ENCODE peak calls at places on chromosomes 11 and 22, in seven cellular contexts. Q is uterus, W is prostate gland, G is IMR-90, K is esophagus muscularis mucosa, Y is thoracic aorta, M is stomach. T is an unnamed sample. For H3K36me3, the result is how much of the 10 kb centered on the place peaks cover.

GRCh38 chr11:7672960-7673723 is at the start of gene CYB5R2:
- DNase-seq in W (peak), Y (peak), K (no peak), M (peak), G (peak), Q (peak), T (peak)

GRCh38 chr11:79092791-79093313 is 348.0 kb downstream of the TENM4 start:
- DNase-seq in Q (no peak), K (no peak), M (no peak), Y (no peak), G (peak), W (peak), T (peak)

GRCh38 chr11:83256602-83257340 is 29.4 kb downstream of the CCDC90B start:
- DNase-seq in K (no peak), Y (no peak), W (no peak), Q (no peak), G (no peak), M (no peak), T (no peak)

GRCh38 chr11:97687106-97687505 is 1297.3 kb downstream of the JRKL start:
- DNase-seq in M (no peak), K (no peak), Y (no peak), G (no peak), Q (no peak), W (no peak), T (no peak)

GRCh38 chr11:61922539-61922938 is 5.2 kb upstream of the RAB3IL1 start:
- DNase-seq in Q (peak), W (no peak), Y (no peak), M (peak), G (peak), K (peak), T (peak)

GRCh38 chr11:111438846-111439520 is 59.9 kb upstream of the POU2AF1 start:
- DNase-seq in Q (no peak), Y (no peak), M (no peak), W (no peak), K (no peak), G (no peak), T (no peak)

GRCh38 chr11:10379022-10379421 is 74.1 kb downstream of the ADM start:
- DNase-seq in W (no peak), M (no peak), Q (no peak), K (peak), Y (no peak), G (peak), T (no peak)

GRCh38 chr11:87926250-87926970 is 248.8 kb downstream of the RAB38 start:
- DNase-seq in K (no peak), W (no peak), Y (no peak), M (no peak), G (peak), Q (no peak), T (peak)

GRCh38 chr11:63490551-63491239 is at the start of gene PLAAT5:
- DNase-seq in M (no peak), Q (peak), K (no peak), G (no peak), W (no peak), Y (no peak), T (no peak)

GRCh38 chr22:42909363-42910058 is 52.4 kb upstream of the ARFGAP3 start:
- DNase-seq in G (no peak), W (no peak), Y (no peak), K (no peak), M (no peak), Q (no peak), T (no peak)

GRCh38 chr11:57527056-57527631 is 3.4 kb downstream of the TIMM10 start:
- DNase-seq in Y (no peak), Q (peak), M (peak), K (peak), G (peak), W (peak), T (no peak)

GRCh38 chr22:47328550-47329243 is 566.2 kb downstream of the TBC1D22A start:
- DNase-seq in W (no peak), G (peak), M (no peak), Y (no peak), Q (no peak), K (peak), T (peak)

GRCh38 chr22:46830841-46831240 is 68.4 kb downstream of the TBC1D22A start:
- DNase-seq in K (peak), W (no peak), Q (no peak), G (peak), Y (no peak), M (no peak), T (peak)

GRCh38 chr11:128052912-128053641 is 534.3 kb downstream of the ETS1 start:
- DNase-seq in G (peak), K (no peak), Y (no peak), W (no peak), M (no peak), Q (no peak), T (peak)

GRCh38 chr22:38963872-38964271 is 6.5 kb downstream of the APOBEC3A start:
- DNase-seq in Y (no peak), K (no peak), M (peak), G (no peak), Q (no peak), W (no peak), T (no peak)

GRCh38 chr11:111631666-111632039 is 29.4 kb downstream of the SIK2 start:
- DNase-seq in Q (no peak), M (no peak), G (peak), Y (no peak), W (no peak), K (no peak), T (peak)

GRCh38 chr11:8720868-8721739 is 38.5 kb downstream of the RPL27A start:
- DNase-seq in Q (no peak), K (no peak), G (no peak), Y (no peak), W (peak), M (peak), T (no peak)

GRCh38 chr11:104995001-104995408 is 26.6 kb upstream of the CASP4 start:
- DNase-seq in M (no peak), Q (no peak), Y (no peak), G (no peak), K (no peak), W (no peak), T (no peak)

GRCh38 chr11:8219257-8220021 is 44.2 kb downstream of the LMO1 start:
- DNase-seq in M (peak), W (no peak), Q (no peak), Y (no peak), G (peak), K (no peak), T (peak)

GRCh38 chr11:93515438-93515837 is 27.8 kb downstream of the SMCO4 start:
- DNase-seq in G (no peak), K (no peak), W (no peak), M (no peak), Q (peak), Y (no peak), T (no peak)

GRCh38 chr11:83063073-83063754 is 8.5 kb downstream of the RAB30 start:
- DNase-seq in W (no peak), Q (no peak), K (peak), M (no peak), Y (no peak), G (peak), T (no peak)

GRCh38 chr11:34053161-34053686 is 1.7 kb downstream of the CAPRIN1 start:
- DNase-seq in Y (peak), M (peak), W (peak), G (peak), K (no peak), Q (peak), T (peak)

GRCh38 chr11:102112654-102112926 is 2.3 kb downstream of the YAP1 start:
- DNase-seq in G (no peak), Y (no peak), W (no peak), Q (no peak), K (no peak), M (no peak), T (no peak)

GRCh38 chr11:102111787-102112653 is 1.8 kb downstream of the YAP1 start:
- DNase-seq in Y (peak), K (no peak), G (peak), W (peak), M (peak), Q (peak), T (peak)

GRCh38 chr11:102111011-102111786 is 952 bp downstream of the YAP1 start:
- DNase-seq in M (peak), Q (peak), K (peak), Y (peak), W (peak), G (peak), T (peak)

GRCh38 chr11:102109896-102110760 is at the start of gene YAP1:
- DNase-seq in K (peak), W (peak), M (peak), Q (peak), G (peak), Y (peak), T (peak)

DNA sequence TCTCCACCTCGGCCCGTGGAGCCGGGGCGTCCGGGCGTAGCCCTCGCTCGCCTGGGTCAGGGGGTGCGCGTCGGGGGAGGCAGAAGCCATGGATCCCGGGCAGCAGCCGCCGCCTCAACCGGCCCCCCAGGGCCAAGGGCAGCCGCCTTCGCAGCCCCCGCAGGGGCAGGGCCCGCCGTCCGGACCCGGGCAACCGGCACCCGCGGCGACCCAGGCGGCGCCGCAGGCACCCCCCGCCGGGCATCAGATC is 439 bp downstream of the YAP1 start:
- DNase-seq in W (no peak), Q (no peak), G (no peak), Y (no peak), M (no peak), K (no peak), T (no peak)
- H3K4me3 ChIP-seq in W (peak), Q (peak), G (peak), Y (peak), M (peak), K (peak), T (peak)

GRCh38 chr22:41350087-41350486 is 31.7 kb upstream of the TEF start:
- DNase-seq in Y (no peak), K (no peak), M (no peak), W (no peak), Q (no peak), G (no peak), T (no peak)

GRCh38 chr22:41354979-41355378 is 26.8 kb upstream of the TEF start:
- DNase-seq in Y (no peak), K (no peak), W (no peak), M (no peak), G (no peak), Q (no peak), T (no peak)

GRCh38 chr22:41353862-41354575 is 27.7 kb upstream of the TEF start:
- DNase-seq in G (no peak), Y (no peak), W (no peak), K (no peak), M (no peak), Q (no peak), T (no peak)

GRCh38 chr22:41351011-41351410 is 30.7 kb upstream of the TEF start:
- DNase-seq in Q (no peak), K (no peak), M (no peak), G (no peak), W (no peak), Y (no peak), T (no peak)

GRCh38 chr22:41352058-41352457 is 29.7 kb upstream of the TEF start:
- DNase-seq in Y (no peak), M (no peak), W (no peak), K (no peak), G (peak), Q (no peak), T (no peak)
- H3K36me3 ChIP-seq in Y (under half), M (half or more), W (under half), K (half or more), G (half or more), Q (under half), T (half or more)

DNA sequence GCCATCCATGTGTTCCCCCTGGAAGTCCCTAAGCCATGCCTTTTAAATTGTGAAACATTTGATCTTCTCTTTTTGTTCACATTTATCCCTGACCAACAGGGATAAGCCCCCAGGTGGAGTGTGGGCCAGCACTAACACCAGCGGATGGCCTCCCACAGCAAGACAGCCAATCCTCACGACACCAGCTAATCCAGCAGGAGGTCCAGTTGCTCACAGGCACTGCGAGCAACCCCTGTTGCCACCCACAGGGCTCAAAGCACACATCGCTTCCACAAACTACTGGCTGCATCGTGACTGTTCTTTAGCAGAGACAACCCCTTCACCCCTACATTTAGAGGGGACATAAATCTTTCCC is 2.0 kb downstream of the PCSK7 start:
- DNase-seq in K (no peak), M (no peak), Y (no peak), W (no peak), Q (no peak), G (no peak), T (no peak)
- H3K4me3 ChIP-seq in K (no peak), M (no peak), Y (no peak), W (no peak), Q (no peak), G (no peak), T (no peak)

DNA sequence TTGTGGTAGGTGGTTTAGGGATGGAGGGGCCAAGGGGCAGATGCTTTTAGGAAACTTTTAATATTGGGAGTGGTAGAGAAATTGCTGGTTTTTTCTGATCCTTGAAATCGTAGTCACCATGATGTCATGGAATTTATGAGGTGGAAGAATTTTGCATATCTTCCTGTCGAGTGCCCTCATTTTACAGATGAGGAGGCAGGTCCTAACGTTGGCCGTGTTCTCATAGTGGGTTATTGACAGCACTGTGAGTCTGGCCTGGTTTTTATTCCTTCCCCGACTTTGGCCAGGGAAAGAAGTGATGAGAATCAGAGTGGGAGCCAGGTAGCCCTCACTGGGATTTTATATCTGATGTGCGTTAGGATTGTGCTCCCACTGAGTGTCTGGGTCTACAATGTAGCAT is 8.8 kb upstream of the PACS1 start:
- DNase-seq in Q (no peak), G (no peak), Y (no peak), M (no peak), W (no peak), K (no peak), T (no peak)
- H3K36me3 ChIP-seq in Q (under half), G (half or more), Y (half or more), M (half or more), W (under half), K (half or more), T (half or more)

DNA sequence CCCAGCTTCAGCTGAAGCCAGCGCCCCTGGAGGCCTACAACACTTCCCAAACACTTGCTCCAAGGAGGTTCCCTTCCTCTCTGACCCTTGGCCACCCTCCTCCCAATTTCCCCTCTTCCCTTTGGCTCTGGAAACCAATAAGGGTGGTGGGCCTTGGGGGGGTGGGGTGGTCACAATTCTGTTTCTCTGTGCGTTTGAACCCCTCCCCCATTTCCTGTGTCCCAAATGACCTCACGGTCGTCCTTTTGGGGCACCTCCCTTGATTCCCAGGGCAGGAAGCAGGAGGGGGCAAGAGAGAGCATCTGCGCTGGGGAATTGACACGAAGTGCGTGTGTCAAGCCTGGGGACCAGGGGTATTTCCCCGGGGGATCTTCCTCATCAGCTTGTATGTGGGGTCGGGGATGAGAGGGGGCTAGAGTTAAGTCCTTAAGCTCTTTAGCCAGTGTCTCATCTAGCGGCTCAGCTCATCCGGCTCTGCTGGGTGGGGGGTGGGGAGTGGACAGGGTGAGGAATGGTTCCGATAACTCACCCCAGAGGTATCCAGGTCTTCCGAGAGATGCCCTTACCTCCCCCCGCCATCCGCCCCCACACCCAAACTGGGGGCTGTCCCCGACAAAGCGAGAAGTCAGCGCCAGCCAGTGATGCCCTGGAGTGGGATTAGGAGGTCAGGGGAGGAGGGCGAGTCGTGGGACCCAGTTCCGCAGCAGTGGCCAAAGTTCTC is 629 bp downstream of the ESAM start:
- DNase-seq in Y (no peak), Q (no peak), W (no peak), M (no peak), G (no peak), K (peak), T (no peak)
- H3K4me3 ChIP-seq in Y (peak), Q (peak), W (peak), M (peak), G (no peak), K (peak), T (no peak)